ENCODE peak calls at places on chromosome 14, in seven cellular contexts. K, P, N, T, C, W and X are unnamed samples.

GRCh38 chr14:74652541-74652940 is 40.5 kb upstream of the LTBP2 start:
- DNase-seq in K (no peak), P (no peak), N (no peak), T (no peak), C (no peak), W (no peak), X (no peak)

GRCh38 chr14:55388160-55388559 is 23.5 kb downstream of the ATG14 start:
- DNase-seq in K (no peak), P (no peak), N (no peak), T (no peak), C (no peak), W (no peak), X (no peak)

GRCh38 chr14:103366741-103367140 is 18.5 kb upstream of the MARK3 start:
- DNase-seq in K (no peak), P (no peak), N (no peak), T (no peak), C (no peak), W (no peak), X (no peak)

GRCh38 chr14:98227000-98227726 is 1044.8 kb downstream of the BCL11B start:
- DNase-seq in K (no peak), P (no peak), N (no peak), T (no peak), C (peak), W (no peak), X (peak)

GRCh38 chr14:95814363-95815225 is 62.0 kb upstream of the TUNAR start:
- DNase-seq in K (peak), P (no peak), N (no peak), T (no peak), C (no peak), W (no peak), X (no peak)

GRCh38 chr14:25042362-25043299 is 7.3 kb downstream of the STXBP6 start:
- DNase-seq in K (no peak), P (peak), N (no peak), T (peak), C (no peak), W (no peak), X (no peak)

GRCh38 chr14:98689936-98690335 is 582.1 kb downstream of the BCL11B start:
- DNase-seq in K (no peak), P (no peak), N (no peak), T (no peak), C (no peak), W (no peak), X (no peak)

GRCh38 chr14:63727231-63727735 is 582 bp downstream of the SGPP1 start:
- DNase-seq in K (peak), P (peak), N (peak), T (peak), C (peak), W (peak), X (peak)

GRCh38 chr14:34050606-34051005 is 99.7 kb upstream of the EGLN3 start:
- DNase-seq in K (no peak), P (no peak), N (no peak), T (no peak), C (no peak), W (no peak), X (no peak)

GRCh38 chr14:36241183-36241582 is 64.7 kb upstream of the PTCSC3 start:
- DNase-seq in K (no peak), P (peak), N (no peak), T (no peak), C (no peak), W (no peak), X (no peak)

GRCh38 chr14:77707355-77707723 is 484 bp downstream of the ALKBH1 start:
- DNase-seq in K (no peak), P (peak), N (peak), T (peak), C (peak), W (peak), X (peak)

GRCh38 chr14:36478782-36479181 is 41.2 kb downstream of the NKX2-1 start:
- DNase-seq in K (no peak), P (no peak), N (no peak), T (no peak), C (no peak), W (no peak), X (no peak)

GRCh38 chr14:67735361-67735921 is 33.8 kb downstream of the RDH12 start:
- DNase-seq in K (no peak), P (no peak), N (no peak), T (peak), C (no peak), W (no peak), X (no peak)

GRCh38 chr14:43116341-43116740 is 1390.7 kb downstream of the FSCB start:
- DNase-seq in K (no peak), P (peak), N (no peak), T (no peak), C (no peak), W (no peak), X (no peak)

GRCh38 chr14:50542941-50543418 is 10.6 kb upstream of the MAP4K5 start:
- DNase-seq in K (no peak), P (peak), N (peak), T (no peak), C (peak), W (peak), X (peak)

GRCh38 chr14:70027785-70028428 is 148.7 kb downstream of the SMOC1 start:
- DNase-seq in K (peak), P (peak), N (peak), T (peak), C (peak), W (peak), X (peak)

GRCh38 chr14:75911883-75912282 is 69.9 kb downstream of the TGFB3 start:
- DNase-seq in K (no peak), P (peak), N (no peak), T (no peak), C (no peak), W (no peak), X (no peak)

GRCh38 chr14:48943913-48944312 is 642.3 kb downstream of the RPS29 start:
- DNase-seq in K (no peak), P (no peak), N (no peak), T (no peak), C (no peak), W (no peak), X (no peak)

GRCh38 chr14:101839236-101839635 is 77.7 kb downstream of the PPP2R5C start:
- DNase-seq in K (no peak), P (no peak), N (peak), T (no peak), C (no peak), W (peak), X (no peak)

GRCh38 chr14:89661392-89661791 is 244.4 kb upstream of the FOXN3 start:
- DNase-seq in K (no peak), P (no peak), N (no peak), T (no peak), C (no peak), W (no peak), X (no peak)

DNA sequence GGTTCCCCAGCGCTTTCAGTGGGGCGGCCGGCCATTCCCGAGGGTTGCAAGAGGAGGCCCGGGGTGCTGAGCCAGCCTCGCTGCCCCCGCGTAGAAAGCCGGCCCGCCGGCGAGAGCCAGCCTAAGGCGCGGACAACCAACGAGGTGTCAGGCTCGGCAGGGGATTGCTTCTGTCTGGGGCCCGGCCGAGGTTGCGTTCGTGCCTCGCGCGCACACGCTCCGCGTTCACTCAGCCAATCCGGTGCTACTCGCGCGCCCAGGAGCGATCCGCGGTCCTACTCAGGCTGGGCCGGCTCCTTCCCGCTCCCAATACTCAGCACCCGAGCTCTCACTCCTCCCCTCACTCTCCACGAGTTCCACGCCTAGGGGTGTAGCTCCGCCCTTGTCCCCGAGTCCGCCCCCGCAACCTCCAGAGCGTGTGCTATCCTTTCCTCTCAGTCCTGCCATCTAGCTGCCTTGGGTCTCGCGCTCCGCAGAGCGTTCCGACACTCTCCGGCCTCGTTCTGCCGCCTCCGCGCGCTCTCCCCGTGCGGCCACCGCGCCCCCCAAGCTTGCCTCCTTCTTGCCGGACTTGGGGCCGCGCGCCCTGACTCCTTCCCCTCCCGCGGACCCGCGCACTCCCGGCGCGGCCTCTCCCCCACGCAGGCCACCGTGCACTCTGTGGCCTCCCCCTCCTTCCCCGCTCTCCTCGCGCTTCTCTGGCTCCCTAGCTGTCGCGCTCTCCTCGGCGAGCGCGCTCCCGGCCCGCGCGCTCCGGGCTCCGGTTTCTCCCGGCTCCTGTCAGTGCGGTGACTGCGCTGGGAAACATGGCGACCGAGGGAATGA is at the start of gene GPHN:
- DNase-seq in K (peak), P (peak), N (peak), T (peak), C (peak), W (no peak), X (peak)
- TF ChIP-seq CTCF in K (peak), P (peak), N (peak), T (peak), C (peak), W (no peak), X (peak)

DNA sequence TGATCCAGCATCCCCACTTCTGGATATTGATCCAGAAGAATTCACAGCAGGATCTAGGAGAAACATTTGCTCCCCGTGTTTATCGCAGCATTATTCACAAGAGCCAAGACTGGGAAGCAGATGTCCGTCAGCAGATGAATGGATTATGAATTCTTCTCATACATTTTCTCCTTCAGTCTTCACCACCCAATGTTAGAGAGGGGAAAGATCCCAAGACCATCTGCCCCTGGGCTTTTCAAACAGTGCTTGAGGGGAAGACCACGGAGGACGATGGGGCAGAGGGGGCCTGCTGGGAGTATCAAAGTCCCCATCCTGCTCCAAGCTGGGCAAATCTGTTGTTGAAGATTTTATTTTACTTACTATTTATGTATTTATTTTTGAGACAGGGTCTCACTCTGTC is 41.1 kb downstream of the SERPINA3 start:
- DNase-seq in K (no peak), P (no peak), N (no peak), T (no peak), C (no peak), W (no peak), X (no peak)
- TF ChIP-seq CTCF in K (no peak), P (no peak), N (no peak), T (no peak), C (no peak), W (no peak), X (no peak)

GRCh38 chr14:104979758-104980591 is 1.8 kb upstream of the AHNAK2 start:
- DNase-seq in K (no peak), P (peak), N (peak), T (peak), C (no peak), W (no peak), X (no peak)
- TF ChIP-seq CTCF in K (no peak), P (no peak), N (no peak), T (no peak), C (no peak), W (no peak), X (no peak)

GRCh38 chr14:100668352-100668751 is 58.3 kb upstream of the DLK1 start:
- DNase-seq in K (no peak), P (no peak), N (no peak), T (no peak), C (no peak), W (no peak), X (no peak)

GRCh38 chr14:100667706-100668105 is 59.0 kb upstream of the DLK1 start:
- DNase-seq in K (no peak), P (no peak), N (no peak), T (no peak), C (no peak), W (no peak), X (no peak)

GRCh38 chr14:100669468-100669867 is 57.2 kb upstream of the DLK1 start:
- DNase-seq in K (no peak), P (no peak), N (no peak), T (no peak), C (no peak), W (no peak), X (no peak)

GRCh38 chr14:100670017-100670974 is 56.4 kb upstream of the DLK1 start:
- DNase-seq in K (no peak), P (no peak), N (no peak), T (no peak), C (no peak), W (no peak), X (no peak)

DNA sequence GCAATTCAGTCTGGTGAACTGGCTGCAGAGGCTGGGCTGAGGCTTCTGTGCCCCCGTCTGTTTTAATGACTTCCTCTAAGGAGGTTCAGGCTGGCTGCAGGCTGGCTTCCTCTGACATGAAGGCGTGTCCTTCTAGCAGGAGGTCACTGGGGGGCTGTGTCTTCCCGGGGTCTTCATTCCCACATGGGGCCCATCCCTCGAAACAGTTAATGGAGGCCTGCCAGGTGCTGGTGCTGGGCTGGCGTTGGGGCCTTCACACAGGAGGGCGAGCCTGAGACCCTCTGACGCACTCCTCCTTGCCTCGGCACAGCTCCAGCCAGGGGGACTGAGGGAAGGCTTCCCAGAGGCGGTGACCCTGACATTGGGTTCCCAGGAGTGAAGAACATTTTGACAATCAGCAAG is 57.7 kb upstream of the DLK1 start:
- DNase-seq in K (no peak), P (no peak), N (no peak), T (no peak), C (no peak), W (no peak), X (no peak)
- TF ChIP-seq CTCF in K (no peak), P (no peak), N (no peak), T (no peak), C (no peak), W (no peak), X (no peak)

GRCh38 chr14:92603309-92604257 is 90.0 kb downstream of the RIN3 start:
- DNase-seq in K (no peak), P (peak), N (peak), T (peak), C (no peak), W (no peak), X (no peak)
- TF ChIP-seq CTCF in K (no peak), P (peak), N (peak), T (peak), C (no peak), W (no peak), X (no peak)

DNA sequence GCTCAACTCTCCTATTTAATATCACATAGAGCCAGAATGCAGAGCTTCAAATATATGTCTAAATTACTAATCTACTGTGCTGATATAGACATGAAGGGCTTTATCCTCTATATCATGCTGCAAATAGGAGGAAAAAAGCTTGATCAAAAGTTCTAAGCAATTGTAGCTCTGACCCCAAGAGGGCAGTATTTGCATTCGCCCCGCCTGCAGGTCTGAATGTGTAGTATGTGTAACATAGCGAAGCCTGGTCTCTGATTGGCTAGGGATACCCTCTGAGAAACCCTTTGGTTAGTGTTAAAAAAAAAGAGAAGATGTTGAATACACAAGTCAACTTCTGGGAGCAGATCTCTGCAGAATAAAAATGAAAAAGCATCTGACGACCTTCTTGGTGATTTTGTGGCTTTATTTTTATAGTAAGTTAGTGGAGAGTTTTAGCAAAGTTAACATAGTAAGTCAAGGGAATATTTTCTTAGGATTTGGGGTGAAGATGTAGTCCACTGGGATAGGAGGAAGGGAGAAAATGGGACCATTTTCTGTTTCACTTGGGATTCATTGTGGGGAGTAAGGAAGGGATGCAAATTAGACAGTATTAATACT is 151.6 kb upstream of the OR4E1 start:
- DNase-seq in K (no peak), P (peak), N (no peak), T (no peak), C (peak), W (peak), X (peak)
- TF ChIP-seq CTCF in K (peak), P (peak), N (peak), T (no peak), C (peak), W (peak), X (peak)

DNA sequence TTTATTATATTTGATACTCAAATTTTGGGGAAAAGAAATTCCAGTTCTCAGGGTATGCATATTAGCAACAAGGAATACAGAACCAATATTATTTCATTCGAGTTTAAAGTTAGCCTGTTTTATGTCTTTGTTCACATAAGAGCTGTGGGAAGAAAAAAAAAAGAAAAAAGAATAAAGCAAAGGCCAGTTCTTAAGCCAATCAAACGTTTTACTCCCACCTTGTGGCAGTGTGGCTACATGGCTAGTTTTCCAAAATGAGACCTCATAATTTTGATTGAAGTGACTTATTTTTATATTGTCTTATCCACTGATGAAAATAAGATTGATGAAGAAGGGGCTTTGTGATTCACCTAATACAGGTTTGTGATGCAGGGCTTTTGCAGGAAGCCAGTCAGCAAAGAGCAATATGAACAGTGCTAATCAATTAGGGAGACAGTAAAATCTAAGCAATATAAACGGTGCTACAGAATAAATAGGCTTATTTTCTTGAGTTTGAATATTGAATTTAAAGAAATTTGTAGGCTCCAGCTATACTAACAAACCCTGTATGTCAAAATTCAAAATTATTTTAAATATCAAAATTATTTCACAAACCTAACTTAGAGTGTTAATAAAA is 624.1 kb upstream of the FOXG1 start:
- DNase-seq in K (no peak), P (peak), N (no peak), T (no peak), C (no peak), W (no peak), X (no peak)
- TF ChIP-seq CTCF in K (peak), P (peak), N (no peak), T (no peak), C (no peak), W (no peak), X (no peak)

GRCh38 chr14:61753631-61754030 is 8.6 kb upstream of the SNAPC1 start:
- DNase-seq in K (no peak), P (no peak), N (no peak), T (no peak), C (no peak), W (peak), X (no peak)
- TF ChIP-seq CTCF in K (no peak), P (peak), N (no peak), T (no peak), C (peak), W (peak), X (no peak)

DNA sequence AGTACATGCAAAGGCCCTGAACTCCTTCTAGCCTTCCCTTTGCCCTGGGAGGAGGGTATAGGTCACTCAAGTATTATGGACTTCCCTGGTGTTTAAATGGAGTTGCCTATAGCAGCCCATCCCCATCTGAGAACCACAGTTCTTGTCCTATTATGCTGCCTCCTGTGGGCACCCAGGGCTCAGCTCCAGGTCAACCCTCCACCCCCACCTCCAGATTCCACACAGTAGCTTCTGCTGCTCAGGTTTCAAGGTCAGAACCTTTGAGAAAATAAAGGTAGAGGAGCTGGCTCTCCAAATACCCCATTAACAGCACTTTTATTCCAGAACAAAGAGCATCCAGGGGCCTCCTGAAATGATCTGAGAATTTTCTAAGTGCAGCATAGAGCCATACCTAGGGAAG is 57.4 kb downstream of the ACTN1 start:
- DNase-seq in K (no peak), P (no peak), N (no peak), T (no peak), C (no peak), W (no peak), X (no peak)
- TF ChIP-seq CTCF in K (no peak), P (peak), N (no peak), T (no peak), C (no peak), W (no peak), X (no peak)

GRCh38 chr14:20314026-20314425 is 8.3 kb upstream of the TTC5 start:
- DNase-seq in K (no peak), P (no peak), N (no peak), T (no peak), C (no peak), W (no peak), X (no peak)
- TF ChIP-seq CTCF in K (no peak), P (no peak), N (no peak), T (no peak), C (no peak), W (no peak), X (no peak)